ENCODE peak calls at places on chromosome 16, in seven cellular contexts. One of them, this sample, is unnamed. For H3K27me3, the result is how much of the 10 kb centered on the place peaks cover.

GRCh38 chr16:25512041-25512440 is 179.7 kb upstream of the HS3ST4 start:
- DNase-seq in PC-9: no peak
- DNase-seq in GM23338: no peak
- DNase-seq in upper lobe of right lung: no peak
- DNase-seq in neural progenitor cell: no peak
- DNase-seq in hepatocyte: no peak
- DNase-seq in astrocyte: no peak
- DNase-seq in this sample: no peak

GRCh38 chr16:49749816-49750215 is 106.1 kb downstream of the ZNF423 start:
- DNase-seq in PC-9: no peak
- DNase-seq in upper lobe of right lung: no peak
- DNase-seq in neural progenitor cell: no peak
- DNase-seq in hepatocyte: no peak
- DNase-seq in GM23338: peak
- DNase-seq in astrocyte: no peak
- DNase-seq in this sample: no peak

GRCh38 chr16:10937068-10937859 is 5.0 kb downstream of the DEXI start:
- DNase-seq in hepatocyte: no peak
- DNase-seq in neural progenitor cell: no peak
- DNase-seq in upper lobe of right lung: peak
- DNase-seq in GM23338: no peak
- DNase-seq in PC-9: no peak
- DNase-seq in astrocyte: no peak
- DNase-seq in this sample: no peak

GRCh38 chr16:30956601-30957455 is 726 bp upstream of the SETD1A start:
- DNase-seq in upper lobe of right lung: peak
- DNase-seq in GM23338: peak
- DNase-seq in astrocyte: peak
- DNase-seq in neural progenitor cell: peak
- DNase-seq in hepatocyte: peak
- DNase-seq in PC-9: peak
- DNase-seq in this sample: no peak

GRCh38 chr16:11254913-11255736 is 879 bp downstream of the SOCS1 start:
- DNase-seq in hepatocyte: peak
- DNase-seq in GM23338: no peak
- DNase-seq in upper lobe of right lung: peak
- DNase-seq in PC-9: peak
- DNase-seq in astrocyte: peak
- DNase-seq in neural progenitor cell: peak
- DNase-seq in this sample: no peak

GRCh38 chr16:28321700-28322411 is 29.5 kb downstream of the SBK1 start:
- DNase-seq in astrocyte: peak
- DNase-seq in upper lobe of right lung: no peak
- DNase-seq in hepatocyte: peak
- DNase-seq in GM23338: peak
- DNase-seq in neural progenitor cell: peak
- DNase-seq in PC-9: peak
- DNase-seq in this sample: no peak

GRCh38 chr16:79599256-79599836 is 1.2 kb downstream of the MAF start:
- DNase-seq in GM23338: peak
- DNase-seq in PC-9: no peak
- DNase-seq in upper lobe of right lung: peak
- DNase-seq in neural progenitor cell: peak
- DNase-seq in hepatocyte: peak
- DNase-seq in astrocyte: peak
- DNase-seq in this sample: no peak

GRCh38 chr16:19555938-19556778 is 655 bp downstream of the VPS35L start:
- DNase-seq in GM23338: peak
- DNase-seq in astrocyte: peak
- DNase-seq in hepatocyte: peak
- DNase-seq in PC-9: no peak
- DNase-seq in upper lobe of right lung: no peak
- DNase-seq in neural progenitor cell: peak
- DNase-seq in this sample: peak

GRCh38 chr16:56207421-56207820 is 16.1 kb downstream of the GNAO1 start:
- DNase-seq in astrocyte: no peak
- DNase-seq in GM23338: no peak
- DNase-seq in hepatocyte: no peak
- DNase-seq in PC-9: no peak
- DNase-seq in neural progenitor cell: no peak
- DNase-seq in upper lobe of right lung: no peak
- DNase-seq in this sample: no peak

GRCh38 chr16:28168991-28169554 is 42.7 kb downstream of the XPO6 start:
- DNase-seq in neural progenitor cell: no peak
- DNase-seq in hepatocyte: no peak
- DNase-seq in upper lobe of right lung: no peak
- DNase-seq in GM23338: no peak
- DNase-seq in PC-9: no peak
- DNase-seq in astrocyte: no peak
- DNase-seq in this sample: no peak

GRCh38 chr16:7361416-7362129 is 28.9 kb downstream of the RBFOX1 start:
- DNase-seq in neural progenitor cell: no peak
- DNase-seq in GM23338: no peak
- DNase-seq in upper lobe of right lung: no peak
- DNase-seq in astrocyte: no peak
- DNase-seq in hepatocyte: no peak
- DNase-seq in PC-9: no peak
- DNase-seq in this sample: no peak

GRCh38 chr16:78925071-78925714 is 675.3 kb downstream of the MAF start:
- DNase-seq in upper lobe of right lung: peak
- DNase-seq in neural progenitor cell: peak
- DNase-seq in PC-9: no peak
- DNase-seq in hepatocyte: no peak
- DNase-seq in GM23338: peak
- DNase-seq in astrocyte: no peak
- DNase-seq in this sample: no peak

GRCh38 chr16:57646388-57647039 is 18.1 kb downstream of the ADGRG1 start:
- DNase-seq in PC-9: no peak
- DNase-seq in GM23338: no peak
- DNase-seq in astrocyte: no peak
- DNase-seq in hepatocyte: no peak
- DNase-seq in neural progenitor cell: no peak
- DNase-seq in upper lobe of right lung: no peak
- DNase-seq in this sample: no peak

GRCh38 chr16:6625606-6626005 is 707.0 kb upstream of the RBFOX1 start:
- DNase-seq in astrocyte: no peak
- DNase-seq in PC-9: no peak
- DNase-seq in GM23338: no peak
- DNase-seq in hepatocyte: no peak
- DNase-seq in neural progenitor cell: no peak
- DNase-seq in upper lobe of right lung: no peak
- DNase-seq in this sample: no peak

GRCh38 chr16:14501331-14502255 is 128.5 kb downstream of the PARN start:
- DNase-seq in neural progenitor cell: peak
- DNase-seq in GM23338: peak
- DNase-seq in astrocyte: peak
- DNase-seq in upper lobe of right lung: peak
- DNase-seq in PC-9: peak
- DNase-seq in hepatocyte: peak
- DNase-seq in this sample: peak

GRCh38 chr16:10930755-10931093 is 11.5 kb downstream of the DEXI start:
- DNase-seq in hepatocyte: no peak
- DNase-seq in upper lobe of right lung: peak
- DNase-seq in GM23338: no peak
- DNase-seq in PC-9: no peak
- DNase-seq in neural progenitor cell: no peak
- DNase-seq in astrocyte: no peak
- DNase-seq in this sample: no peak

GRCh38 chr16:83308414-83308813 is 499.4 kb upstream of the HSBP1 start:
- DNase-seq in astrocyte: peak
- DNase-seq in PC-9: no peak
- DNase-seq in upper lobe of right lung: no peak
- DNase-seq in hepatocyte: no peak
- DNase-seq in GM23338: no peak
- DNase-seq in neural progenitor cell: no peak
- DNase-seq in this sample: no peak

GRCh38 chr16:80167657-80168056 is 373.1 kb upstream of the DYNLRB2 start:
- DNase-seq in neural progenitor cell: no peak
- DNase-seq in upper lobe of right lung: no peak
- DNase-seq in GM23338: no peak
- DNase-seq in astrocyte: no peak
- DNase-seq in PC-9: no peak
- DNase-seq in hepatocyte: no peak
- DNase-seq in this sample: peak

GRCh38 chr16:22120440-22120839 is 28.1 kb downstream of the VWA3A start:
- DNase-seq in upper lobe of right lung: no peak
- DNase-seq in hepatocyte: no peak
- DNase-seq in astrocyte: no peak
- DNase-seq in neural progenitor cell: no peak
- DNase-seq in GM23338: peak
- DNase-seq in PC-9: no peak
- DNase-seq in this sample: no peak

GRCh38 chr16:276360-277077 is 775 bp upstream of the RGS11 start:
- DNase-seq in PC-9: no peak
- DNase-seq in GM23338: no peak
- DNase-seq in upper lobe of right lung: no peak
- DNase-seq in hepatocyte: no peak
- DNase-seq in neural progenitor cell: no peak
- DNase-seq in astrocyte: no peak
- DNase-seq in this sample: no peak

GRCh38 chr16:66970775-66971725 is 10.0 kb downstream of the CES3 start:
- DNase-seq in upper lobe of right lung: no peak
- DNase-seq in neural progenitor cell: no peak
- DNase-seq in PC-9: peak
- DNase-seq in hepatocyte: no peak
- DNase-seq in astrocyte: peak
- DNase-seq in GM23338: no peak
- DNase-seq in this sample: no peak

GRCh38 chr16:10992797-10993196 is 48.4 kb downstream of the CLEC16A start:
- DNase-seq in GM23338: peak
- DNase-seq in neural progenitor cell: no peak
- DNase-seq in PC-9: peak
- DNase-seq in astrocyte: peak
- DNase-seq in upper lobe of right lung: no peak
- DNase-seq in hepatocyte: no peak
- DNase-seq in this sample: no peak

GRCh38 chr16:67884684-67885083 is at the start of gene NRN1L:
- DNase-seq in neural progenitor cell: peak
- DNase-seq in hepatocyte: peak
- DNase-seq in PC-9: peak
- DNase-seq in astrocyte: peak
- DNase-seq in GM23338: peak
- DNase-seq in upper lobe of right lung: peak
- DNase-seq in this sample: peak

GRCh38 chr16:71852561-71852960 is 6.8 kb downstream of the ATXN1L start:
- DNase-seq in astrocyte: no peak
- DNase-seq in neural progenitor cell: no peak
- DNase-seq in hepatocyte: no peak
- DNase-seq in PC-9: no peak
- DNase-seq in GM23338: no peak
- DNase-seq in upper lobe of right lung: no peak
- DNase-seq in this sample: no peak

GRCh38 chr16:31331141-31331764 is 23.7 kb upstream of the ITGAX start:
- DNase-seq in astrocyte: no peak
- DNase-seq in GM23338: peak
- DNase-seq in PC-9: no peak
- DNase-seq in neural progenitor cell: peak
- DNase-seq in upper lobe of right lung: no peak
- DNase-seq in hepatocyte: no peak
- DNase-seq in this sample: no peak

GRCh38 chr16:73308776-73309175 is 260.8 kb upstream of the ZFHX3 start:
- DNase-seq in PC-9: no peak
- DNase-seq in hepatocyte: no peak
- DNase-seq in GM23338: no peak
- DNase-seq in neural progenitor cell: no peak
- DNase-seq in astrocyte: no peak
- DNase-seq in upper lobe of right lung: no peak
- DNase-seq in this sample: no peak

GRCh38 chr16:82915139-82915824 is 288.5 kb downstream of the CDH13 start:
- DNase-seq in neural progenitor cell: no peak
- DNase-seq in astrocyte: no peak
- DNase-seq in hepatocyte: no peak
- DNase-seq in GM23338: no peak
- DNase-seq in PC-9: no peak
- DNase-seq in upper lobe of right lung: no peak
- DNase-seq in this sample: no peak

GRCh38 chr16:15650698-15651161 is 685 bp downstream of the NDE1 start:
- DNase-seq in GM23338: peak
- DNase-seq in hepatocyte: peak
- DNase-seq in astrocyte: no peak
- DNase-seq in PC-9: peak
- DNase-seq in neural progenitor cell: peak
- DNase-seq in upper lobe of right lung: no peak
- DNase-seq in this sample: no peak

GRCh38 chr16:48963901-48964615 is 317.6 kb downstream of the CBLN1 start:
- DNase-seq in upper lobe of right lung: no peak
- DNase-seq in astrocyte: peak
- DNase-seq in PC-9: no peak
- DNase-seq in hepatocyte: peak
- DNase-seq in neural progenitor cell: no peak
- DNase-seq in GM23338: no peak
- DNase-seq in this sample: peak

GRCh38 chr16:86065711-86066110 is 166.7 kb downstream of the IRF8 start:
- DNase-seq in neural progenitor cell: no peak
- DNase-seq in PC-9: no peak
- DNase-seq in hepatocyte: no peak
- DNase-seq in upper lobe of right lung: no peak
- DNase-seq in astrocyte: no peak
- DNase-seq in GM23338: no peak
- DNase-seq in this sample: no peak
- H3K27me3 ChIP-seq in neural progenitor cell: under half
- H3K27me3 ChIP-seq in PC-9: half or more
- H3K27me3 ChIP-seq in hepatocyte: under half
- H3K27me3 ChIP-seq in upper lobe of right lung: under half
- H3K27me3 ChIP-seq in astrocyte: under half
- H3K27me3 ChIP-seq in GM23338: under half
- H3K27me3 ChIP-seq in this sample: under half

GRCh38 chr16:89599451-89599858 is 14.0 kb upstream of the DPEP1 start:
- DNase-seq in PC-9: peak
- DNase-seq in hepatocyte: peak
- DNase-seq in neural progenitor cell: peak
- DNase-seq in GM23338: peak
- DNase-seq in astrocyte: no peak
- DNase-seq in upper lobe of right lung: no peak
- DNase-seq in this sample: no peak
- TF ChIP-seq CTCF in PC-9: peak
- TF ChIP-seq CTCF in hepatocyte: peak
- TF ChIP-seq CTCF in neural progenitor cell: peak
- TF ChIP-seq CTCF in GM23338: peak
- TF ChIP-seq CTCF in astrocyte: no peak
- TF ChIP-seq CTCF in upper lobe of right lung: peak
- TF ChIP-seq CTCF in this sample: peak

DNA sequence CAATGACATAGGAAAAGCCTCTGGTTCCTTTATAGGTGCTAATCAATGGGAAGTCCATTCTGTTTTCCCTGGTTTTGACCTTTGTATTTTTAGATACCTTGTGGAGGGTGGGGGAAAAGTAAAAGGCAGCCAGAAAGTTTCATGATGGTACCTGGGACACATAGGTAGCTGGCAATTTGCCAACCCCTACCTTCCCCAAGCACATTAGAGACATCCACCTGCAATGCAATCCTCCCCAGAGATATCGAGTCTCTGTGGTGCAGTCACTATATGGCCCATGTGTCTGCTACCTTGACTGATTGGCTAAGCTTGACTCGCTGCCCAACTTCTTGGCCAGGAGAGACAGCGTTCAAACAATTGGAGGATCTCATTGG is 86.4 kb downstream of the IRX3 start:
- DNase-seq in GM23338: no peak
- DNase-seq in hepatocyte: no peak
- DNase-seq in astrocyte: no peak
- DNase-seq in neural progenitor cell: no peak
- DNase-seq in upper lobe of right lung: no peak
- DNase-seq in PC-9: no peak
- DNase-seq in this sample: no peak
- H3K27me3 ChIP-seq in GM23338: under half
- H3K27me3 ChIP-seq in hepatocyte: under half
- H3K27me3 ChIP-seq in astrocyte: under half
- H3K27me3 ChIP-seq in neural progenitor cell: under half
- H3K27me3 ChIP-seq in upper lobe of right lung: under half
- H3K27me3 ChIP-seq in PC-9: under half
- H3K27me3 ChIP-seq in this sample: under half

GRCh38 chr16:87747626-87748025 is 18.2 kb downstream of the KLHDC4 start:
- DNase-seq in astrocyte: no peak
- DNase-seq in upper lobe of right lung: no peak
- DNase-seq in GM23338: peak
- DNase-seq in PC-9: no peak
- DNase-seq in hepatocyte: no peak
- DNase-seq in neural progenitor cell: no peak
- DNase-seq in this sample: no peak
- TF ChIP-seq CTCF in astrocyte: no peak
- TF ChIP-seq CTCF in upper lobe of right lung: no peak
- TF ChIP-seq CTCF in GM23338: peak
- TF ChIP-seq CTCF in PC-9: no peak
- TF ChIP-seq CTCF in hepatocyte: no peak
- TF ChIP-seq CTCF in neural progenitor cell: no peak
- TF ChIP-seq CTCF in this sample: no peak

This sample was measured in keratinocyte.